ENCODE peak calls at places on chromosomes 1 and 21, in four cellular contexts. One of them, this sample, is unnamed.
A peak's percentile ranks its signal among the peaks of the same experiment; 100 is the strongest.

GRCh38 chr1:32220746-32221580 is 1.2 kb downstream of the TMEM234 start:
- DNase-seq in IMR-90: no peak
- DNase-seq in K562: no peak
- DNase-seq in GM12878: peak; percentile 35
- DNase-seq in this sample: no peak

GRCh38 chr1:47664356-47664755 is 226.5 kb downstream of the FOXD2 start:
- DNase-seq in IMR-90: no peak
- DNase-seq in K562: no peak
- DNase-seq in GM12878: no peak
- DNase-seq in this sample: no peak

GRCh38 chr1:32200226-32201010 is at the start of gene CCDC28B:
- DNase-seq in IMR-90: peak; percentile 81
- DNase-seq in K562: peak; percentile 68
- DNase-seq in GM12878: peak; percentile 34
- DNase-seq in this sample: peak; percentile 66

GRCh38 chr1:81327103-81327728 is 473.5 kb upstream of the ADGRL2 start:
- DNase-seq in IMR-90: no peak
- DNase-seq in K562: no peak
- DNase-seq in GM12878: no peak
- DNase-seq in this sample: no peak

GRCh38 chr1:2587071-2587859 is 688 bp downstream of the PRXL2B start:
- DNase-seq in IMR-90: peak; percentile 13
- DNase-seq in K562: no peak
- DNase-seq in GM12878: no peak
- DNase-seq in this sample: peak; percentile 41

GRCh38 chr1:16072616-16073484 is 601 bp downstream of the FAM131C start:
- DNase-seq in IMR-90: no peak
- DNase-seq in K562: peak; percentile 80
- DNase-seq in GM12878: no peak
- DNase-seq in this sample: no peak

GRCh38 chr1:7281821-7282220 is 489.3 kb upstream of the VAMP3 start:
- DNase-seq in IMR-90: peak; percentile 95
- DNase-seq in K562: no peak
- DNase-seq in GM12878: no peak
- DNase-seq in this sample: no peak

GRCh38 chr21:14736162-14736561 is 190.0 kb upstream of the SAMSN1 start:
- DNase-seq in IMR-90: no peak
- DNase-seq in K562: no peak
- DNase-seq in GM12878: peak; percentile 48
- DNase-seq in this sample: no peak

GRCh38 chr1:51343624-51344023 is 13.3 kb upstream of the TTC39A start:
- DNase-seq in IMR-90: no peak
- DNase-seq in K562: no peak
- DNase-seq in GM12878: no peak
- DNase-seq in this sample: no peak

GRCh38 chr21:37220433-37220980 is 46.6 kb downstream of the VPS26C start:
- DNase-seq in IMR-90: peak; percentile 50
- DNase-seq in K562: no peak
- DNase-seq in GM12878: no peak
- DNase-seq in this sample: peak; percentile 70

GRCh38 chr1:184160236-184160635 is 108.7 kb downstream of the TSEN15 start:
- DNase-seq in IMR-90: peak; percentile 90
- DNase-seq in K562: no peak
- DNase-seq in GM12878: peak; percentile 36
- DNase-seq in this sample: peak; percentile 9

GRCh38 chr21:31612889-31613785 is 46.4 kb upstream of the SOD1 start:
- DNase-seq in IMR-90: peak; percentile 15
- DNase-seq in K562: no peak
- DNase-seq in GM12878: no peak
- DNase-seq in this sample: no peak

GRCh38 chr1:168732736-168733135 is 3.7 kb upstream of the DPT start:
- DNase-seq in IMR-90: no peak
- DNase-seq in K562: no peak
- DNase-seq in GM12878: no peak
- DNase-seq in this sample: no peak

GRCh38 chr21:26962516-26963305 is 4.2 kb downstream of the ADAMTS5 start:
- DNase-seq in IMR-90: no peak
- DNase-seq in K562: no peak
- DNase-seq in GM12878: no peak
- DNase-seq in this sample: no peak

GRCh38 chr1:173330149-173330951 is 123.2 kb upstream of the TNFSF4 start:
- DNase-seq in IMR-90: peak; percentile 83
- DNase-seq in K562: peak; percentile 27
- DNase-seq in GM12878: no peak
- DNase-seq in this sample: peak; percentile 59

GRCh38 chr1:112852276-112852675 is 103.7 kb downstream of the SLC16A1 start:
- DNase-seq in IMR-90: no peak
- DNase-seq in K562: no peak
- DNase-seq in GM12878: no peak
- DNase-seq in this sample: no peak

GRCh38 chr1:245370905-245371581 is 216.3 kb downstream of the KIF26B start:
- DNase-seq in IMR-90: no peak
- DNase-seq in K562: no peak
- DNase-seq in GM12878: no peak
- DNase-seq in this sample: no peak

GRCh38 chr1:110829955-110830553 is 42.9 kb upstream of the CD53 start:
- DNase-seq in IMR-90: peak; percentile 17
- DNase-seq in K562: peak; percentile 67
- DNase-seq in GM12878: peak; percentile 37
- DNase-seq in this sample: peak; percentile 27

GRCh38 chr1:191831572-191831971 is 326.7 kb upstream of the RGS18 start:
- DNase-seq in IMR-90: no peak
- DNase-seq in K562: no peak
- DNase-seq in GM12878: no peak
- DNase-seq in this sample: peak; percentile 7

GRCh38 chr1:18201997-18202719 is 94.6 kb downstream of the IGSF21 start:
- DNase-seq in IMR-90: no peak
- DNase-seq in K562: no peak
- DNase-seq in GM12878: no peak
- DNase-seq in this sample: no peak

GRCh38 chr1:234217316-234217840 is 155.9 kb upstream of the COA6 start:
- DNase-seq in IMR-90: no peak
- DNase-seq in K562: no peak
- DNase-seq in GM12878: no peak
- DNase-seq in this sample: no peak
- H3K4me1 ChIP-seq in IMR-90: no peaks in the 10 kb centered on the region
- H3K4me1 ChIP-seq in K562: peaks cover 13% of the 10 kb centered on the region
- H3K4me1 ChIP-seq in GM12878: peaks cover 34% of the 10 kb centered on the region
- H3K4me1 ChIP-seq in this sample: no peaks in the 10 kb centered on the region

DNA sequence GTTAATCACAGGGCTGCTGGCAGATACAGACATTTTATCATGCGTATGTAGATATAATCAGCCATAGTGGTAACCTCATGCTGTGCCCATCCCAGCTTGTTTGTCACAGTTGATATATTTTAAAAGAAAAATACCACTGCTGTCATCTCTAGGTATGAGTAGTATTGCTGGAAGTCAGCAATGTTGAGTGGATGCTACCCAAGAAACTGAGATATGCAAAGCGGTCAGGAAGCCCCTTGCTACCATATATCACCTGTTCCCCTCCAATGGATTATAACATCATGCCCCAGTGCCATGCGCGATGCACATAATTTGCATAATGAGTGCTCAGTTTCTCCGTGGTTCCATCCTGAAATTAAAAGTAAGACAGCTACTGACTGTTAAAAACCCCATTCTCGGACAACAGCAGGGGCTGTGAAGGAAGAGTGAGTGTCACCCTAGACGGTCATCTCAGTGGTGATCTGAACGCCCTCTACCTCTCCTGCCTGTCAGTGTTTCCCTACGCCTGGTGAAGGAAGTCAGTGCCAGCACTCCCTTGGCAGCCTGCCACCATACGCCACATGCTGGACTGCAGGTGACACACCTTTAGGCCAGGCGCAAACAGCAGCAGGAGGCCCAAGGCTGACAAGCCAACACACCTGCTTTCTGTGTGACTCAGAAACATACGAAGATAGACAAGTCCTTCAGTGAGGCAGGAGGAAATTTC is 2.7 kb downstream of the IL10RB start:
- DNase-seq in IMR-90: no peak
- DNase-seq in K562: no peak
- DNase-seq in GM12878: peak; percentile 96
- DNase-seq in this sample: no peak
- TF ChIP-seq FOS in IMR-90: no peak
- TF ChIP-seq FOS in K562: no peak
- TF ChIP-seq FOS in GM12878: no peak
- TF ChIP-seq FOS in this sample: no peak

GRCh38 chr1:105556266-105556665 is 1500.2 kb upstream of the PRMT6 start:
- DNase-seq in IMR-90: no peak
- DNase-seq in K562: no peak
- DNase-seq in GM12878: no peak
- DNase-seq in this sample: no peak

GRCh38 chr1:105558023-105558422 is 1498.5 kb upstream of the PRMT6 start:
- DNase-seq in IMR-90: no peak
- DNase-seq in K562: no peak
- DNase-seq in GM12878: no peak
- DNase-seq in this sample: no peak
- H2AFZ ChIP-seq in IMR-90: no peak overlapping the region
- H2AFZ ChIP-seq in K562: no peak overlapping the region
- H2AFZ ChIP-seq in GM12878: no peak overlapping the region
- H2AFZ ChIP-seq in this sample: no peak overlapping the region

DNA sequence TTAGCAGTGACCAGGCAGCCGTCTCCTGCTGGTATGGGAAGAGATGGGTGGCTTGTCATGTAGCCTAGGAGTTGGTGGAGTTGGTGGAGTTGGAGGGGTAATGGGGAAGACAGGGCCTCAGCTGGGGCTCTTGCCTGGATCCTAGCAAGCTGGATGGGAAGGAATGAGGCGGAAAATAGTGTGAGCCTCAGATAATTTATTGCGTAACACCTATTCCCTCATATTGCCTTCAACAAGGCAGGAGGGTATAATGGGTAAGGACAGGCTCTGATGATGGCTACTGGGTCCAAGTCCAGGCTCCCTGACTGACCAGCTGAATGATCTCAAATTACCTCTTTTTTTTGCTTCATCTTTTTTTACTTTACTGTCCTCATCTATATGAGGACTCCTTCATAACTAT is 12.6 kb downstream of the MAP7D1 start:
- DNase-seq in IMR-90: no peak
- DNase-seq in K562: no peak
- DNase-seq in GM12878: no peak
- DNase-seq in this sample: no peak
- H3K4me1 ChIP-seq in IMR-90: peaks cover 7% of the 10 kb centered on the region
- H3K4me1 ChIP-seq in K562: no peaks in the 10 kb centered on the region
- H3K4me1 ChIP-seq in GM12878: peaks cover 9% of the 10 kb centered on the region
- H3K4me1 ChIP-seq in this sample: peaks cover 17% of the 10 kb centered on the region

DNA sequence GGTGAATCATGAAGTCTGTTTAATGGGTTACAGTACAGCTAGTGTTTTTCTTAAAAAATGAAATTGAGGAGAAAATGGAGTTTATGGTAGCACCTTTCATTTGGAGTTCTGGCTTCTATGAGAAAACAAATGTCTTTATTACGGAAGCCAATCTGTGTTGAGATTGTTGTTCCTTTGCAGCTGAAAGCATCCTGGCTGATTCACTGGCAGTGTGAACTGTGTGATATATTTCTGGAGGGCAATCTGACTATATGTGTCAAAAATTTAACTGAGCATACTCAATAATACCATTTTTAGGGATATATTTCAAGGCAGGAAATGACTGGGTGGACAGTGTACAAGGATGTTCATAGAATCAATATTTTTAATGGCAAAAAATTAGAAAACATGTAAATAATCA is 46.6 kb upstream of the LYST start:
- DNase-seq in IMR-90: peak; percentile 43
- DNase-seq in K562: no peak
- DNase-seq in GM12878: no peak
- DNase-seq in this sample: peak; percentile 48
- TF ChIP-seq FOS in IMR-90: no peak
- TF ChIP-seq FOS in K562: no peak
- TF ChIP-seq FOS in GM12878: no peak
- TF ChIP-seq FOS in this sample: peak; percentile 50

GRCh38 chr1:157691285-157691920 is 9.2 kb downstream of the FCRL3 start:
- DNase-seq in IMR-90: peak; percentile 23
- DNase-seq in K562: peak; percentile 19
- DNase-seq in GM12878: no peak
- DNase-seq in this sample: peak; percentile 28
- H2AFZ ChIP-seq in IMR-90: no peak overlapping the region
- H2AFZ ChIP-seq in K562: no peak overlapping the region
- H2AFZ ChIP-seq in GM12878: no peak overlapping the region
- H2AFZ ChIP-seq in this sample: no peak overlapping the region

DNA sequence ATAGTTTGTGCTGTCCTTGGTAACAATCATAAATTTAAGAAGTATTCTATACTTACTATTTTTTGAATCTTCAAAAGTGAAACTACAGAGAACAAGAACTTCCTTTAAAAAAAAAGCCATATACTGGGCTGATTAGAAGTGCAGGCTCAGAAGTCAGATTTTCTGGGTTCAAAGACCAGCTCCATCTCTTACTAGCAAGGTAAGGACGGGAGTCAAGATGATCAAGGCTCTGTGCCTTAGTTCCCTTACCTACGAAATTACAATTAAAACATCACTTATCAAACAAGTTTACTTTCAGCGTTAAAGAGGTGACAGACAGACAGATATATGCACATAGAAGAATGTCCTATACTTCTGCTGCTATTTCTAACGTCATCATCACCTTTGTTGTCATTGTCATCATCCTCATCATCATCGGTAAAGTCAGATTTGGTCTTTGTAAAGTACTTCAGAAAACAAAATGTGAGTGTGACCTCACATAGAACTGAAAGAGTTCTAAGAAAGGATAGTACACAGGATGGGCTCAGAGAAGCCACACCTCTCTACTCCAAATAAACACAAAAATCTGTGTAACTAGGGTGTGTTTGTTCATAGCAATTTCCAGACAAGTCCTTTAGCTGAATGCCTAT is 178.7 kb downstream of the VAV3 start:
- DNase-seq in IMR-90: no peak
- DNase-seq in K562: no peak
- DNase-seq in GM12878: no peak
- DNase-seq in this sample: no peak
- H3K4me1 ChIP-seq in IMR-90: no peaks in the 10 kb centered on the region
- H3K4me1 ChIP-seq in K562: no peaks in the 10 kb centered on the region
- H3K4me1 ChIP-seq in GM12878: peaks cover 10% of the 10 kb centered on the region
- H3K4me1 ChIP-seq in this sample: peaks cover 6% of the 10 kb centered on the region

GRCh38 chr1:24390924-24391782 is 22.4 kb downstream of the STPG1 start:
- DNase-seq in IMR-90: peak; percentile 86
- DNase-seq in K562: peak; percentile 82
- DNase-seq in GM12878: no peak
- DNase-seq in this sample: peak; percentile 89
- TF ChIP-seq FOS in IMR-90: no peak
- TF ChIP-seq FOS in K562: no peak
- TF ChIP-seq FOS in GM12878: no peak
- TF ChIP-seq FOS in this sample: no peak

GRCh38 chr21:25461730-25462129 is 145.6 kb downstream of the MRPL39 start:
- DNase-seq in IMR-90: peak; percentile 12
- DNase-seq in K562: no peak
- DNase-seq in GM12878: no peak
- DNase-seq in this sample: peak; percentile 92
- H2AFZ ChIP-seq in IMR-90: no peak overlapping the region
- H2AFZ ChIP-seq in K562: no peak overlapping the region
- H2AFZ ChIP-seq in GM12878: peak overlapping the region; percentile 10
- H2AFZ ChIP-seq in this sample: peak overlapping the region; percentile 48